ENCODE peak calls at places on chromosomes 4 and X, in four cellular contexts. O, I, N and R are unnamed samples.

GRCh38 chr4:8907596-8908205 is 36.1 kb upstream of the HMX1 start:
- DNase-seq in O (no peak), N (no peak), I (no peak), R (no peak)

GRCh38 chrX:150429577-150429976 is 66.5 kb downstream of the MAMLD1 start:
- DNase-seq in N (no peak), O (no peak), I (no peak), R (no peak)

GRCh38 chr4:182245541-182246245 is 2.5 kb downstream of the TENM3 start:
- DNase-seq in O (no peak), N (no peak), I (no peak), R (no peak)

GRCh38 chr4:2266181-2266580 is 4.3 kb upstream of the MXD4 start:
- DNase-seq in I (no peak), O (no peak), N (no peak), R (no peak)

GRCh38 chrX:152915541-152916241 is 17.8 kb downstream of the ZNF185 start:
- DNase-seq in N (peak), O (peak), I (peak), R (peak)

GRCh38 chr4:186249785-186250739 is 15.9 kb upstream of the F11 start:
- DNase-seq in O (no peak), N (no peak), I (no peak), R (no peak)

GRCh38 chr4:72473434-72473900 is 95.6 kb downstream of the ADAMTS3 start:
- DNase-seq in O (no peak), N (peak), I (no peak), R (no peak)

GRCh38 chr4:112604590-112604989 is 32.1 kb downstream of the ZGRF1 start:
- DNase-seq in O (peak), I (peak), N (peak), R (peak)

GRCh38 chr4:67393699-67394281 is 151.5 kb downstream of the CENPC start:
- DNase-seq in N (peak), O (peak), I (peak), R (no peak)

GRCh38 chr4:114997596-114997995 is 115.8 kb downstream of the NDST4 start:
- DNase-seq in I (no peak), O (no peak), N (no peak), R (no peak)

GRCh38 chr4:142846729-142847606 is 867 bp upstream of the INPP4B start:
- DNase-seq in N (no peak), O (peak), I (peak), R (no peak)

GRCh38 chr4:124018383-124019317 is 622.1 kb downstream of the SPRY1 start:
- DNase-seq in N (no peak), I (no peak), O (peak), R (no peak)

GRCh38 chr4:16225996-16226815 is at the start of gene TAPT1:
- DNase-seq in O (no peak), N (peak), I (no peak), R (no peak)

GRCh38 chr4:8176547-8177399 is 18.2 kb upstream of the ABLIM2 start:
- DNase-seq in I (peak), O (peak), N (peak), R (peak)

GRCh38 chr4:161320377-161320776 is 843.4 kb downstream of the FSTL5 start:
- DNase-seq in I (peak), N (no peak), O (peak), R (peak)

GRCh38 chr4:46389301-46389761 is 597 bp downstream of the GABRA2 start:
- DNase-seq in I (no peak), N (no peak), O (peak), R (peak)

GRCh38 chr4:40003986-40004385 is 26.3 kb upstream of the PDS5A start:
- DNase-seq in I (no peak), N (no peak), O (no peak), R (no peak)

GRCh38 chrX:105273326-105273725 is 52.8 kb upstream of the TEX13A start:
- DNase-seq in O (no peak), I (no peak), N (no peak), R (no peak)

GRCh38 chr4:57109847-57110634 is at the start of gene IGFBP7:
- DNase-seq in I (no peak), N (peak), O (no peak), R (no peak)

GRCh38 chr4:183455431-183456145 is 11.2 kb downstream of the CDKN2AIP start:
- DNase-seq in N (no peak), I (no peak), O (no peak), R (no peak)

GRCh38 chrX:106168107-106168506 is at the start of gene PWWP3B:
- DNase-seq in N (no peak), I (peak), O (no peak), R (no peak)

GRCh38 chrX:141341341-141341740 is 99.0 kb upstream of the SPANXC start:
- DNase-seq in O (no peak), N (no peak), I (no peak), R (no peak)

DNA sequence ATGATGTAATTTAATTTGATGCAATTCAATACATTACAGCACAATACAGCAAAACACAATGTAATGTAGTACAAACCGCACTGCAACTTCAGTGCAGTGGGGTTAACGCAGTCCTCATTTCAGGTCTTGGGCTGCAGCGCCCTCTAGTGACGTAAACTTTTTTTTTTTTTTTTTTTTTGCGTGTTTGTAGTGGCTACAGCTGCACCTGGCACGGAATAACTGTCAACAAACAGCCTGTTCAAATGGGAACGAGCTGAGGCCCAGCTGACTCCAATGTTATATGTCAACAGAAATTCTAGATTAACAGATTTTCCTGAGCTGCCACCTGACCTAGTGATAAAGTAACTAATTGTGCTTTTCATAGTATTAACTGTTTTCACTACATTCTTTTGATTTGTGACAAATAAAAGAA is 33.5 kb upstream of the RASSF6 start:
- DNase-seq in I (peak), O (peak), N (peak), R (no peak)
- TF ChIP-seq SRF in I (no peak), O (no peak), N (no peak), R (no peak)

DNA sequence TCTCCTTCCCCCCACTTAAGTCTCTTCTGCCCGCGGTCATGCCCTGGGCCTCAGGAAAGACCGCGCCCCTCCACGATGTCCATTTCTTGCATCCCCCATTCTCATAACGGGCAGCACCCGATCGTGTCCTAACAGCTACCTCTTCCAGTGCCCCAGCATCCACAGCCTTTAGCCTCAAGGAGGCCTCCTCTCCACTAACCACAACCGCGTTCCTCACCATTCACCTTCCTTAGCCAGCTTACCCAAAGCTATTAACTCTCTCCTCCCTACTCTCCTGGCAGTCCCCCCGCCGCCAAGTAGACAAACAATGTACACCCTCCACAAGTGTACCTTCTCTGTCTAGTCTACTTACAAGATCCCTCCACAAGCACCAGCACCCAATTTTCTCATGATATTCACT is 58.6 kb upstream of the PAGE5 start:
- DNase-seq in O (no peak), N (no peak), I (no peak), R (no peak)
- TF ChIP-seq SRF in O (no peak), N (no peak), I (no peak), R (no peak)

GRCh38 chr4:139582044-139582443 is 26.0 kb upstream of the SETD7 start:
- DNase-seq in O (no peak), N (no peak), I (no peak), R (no peak)
- TF ChIP-seq SRF in O (no peak), N (no peak), I (no peak), R (no peak)

GRCh38 chr4:100497729-100498250 is 20.0 kb downstream of the EMCN start:
- DNase-seq in N (no peak), I (no peak), O (no peak), R (no peak)
- TF ChIP-seq SRF in N (no peak), I (no peak), O (no peak), R (no peak)

GRCh38 chr4:147547314-147548056 is 66.6 kb downstream of the EDNRA start:
- DNase-seq in N (no peak), O (peak), I (no peak), R (no peak)
- TF ChIP-seq SRF in N (no peak), O (no peak), I (no peak), R (no peak)

GRCh38 chr4:122921300-122921699 is 1.1 kb downstream of the NUDT6 start:
- DNase-seq in N (no peak), O (no peak), I (no peak), R (no peak)

GRCh38 chr4:122917731-122918130 is 4.7 kb downstream of the NUDT6 start:
- DNase-seq in O (no peak), I (no peak), N (no peak), R (no peak)

GRCh38 chr4:122920473-122920872 is 1.9 kb downstream of the NUDT6 start:
- DNase-seq in I (no peak), O (no peak), N (no peak), R (no peak)

GRCh38 chr4:122922877-122923511 is 597 bp upstream of the NUDT6 start:
- DNase-seq in N (peak), I (peak), O (peak), R (no peak)

DNA sequence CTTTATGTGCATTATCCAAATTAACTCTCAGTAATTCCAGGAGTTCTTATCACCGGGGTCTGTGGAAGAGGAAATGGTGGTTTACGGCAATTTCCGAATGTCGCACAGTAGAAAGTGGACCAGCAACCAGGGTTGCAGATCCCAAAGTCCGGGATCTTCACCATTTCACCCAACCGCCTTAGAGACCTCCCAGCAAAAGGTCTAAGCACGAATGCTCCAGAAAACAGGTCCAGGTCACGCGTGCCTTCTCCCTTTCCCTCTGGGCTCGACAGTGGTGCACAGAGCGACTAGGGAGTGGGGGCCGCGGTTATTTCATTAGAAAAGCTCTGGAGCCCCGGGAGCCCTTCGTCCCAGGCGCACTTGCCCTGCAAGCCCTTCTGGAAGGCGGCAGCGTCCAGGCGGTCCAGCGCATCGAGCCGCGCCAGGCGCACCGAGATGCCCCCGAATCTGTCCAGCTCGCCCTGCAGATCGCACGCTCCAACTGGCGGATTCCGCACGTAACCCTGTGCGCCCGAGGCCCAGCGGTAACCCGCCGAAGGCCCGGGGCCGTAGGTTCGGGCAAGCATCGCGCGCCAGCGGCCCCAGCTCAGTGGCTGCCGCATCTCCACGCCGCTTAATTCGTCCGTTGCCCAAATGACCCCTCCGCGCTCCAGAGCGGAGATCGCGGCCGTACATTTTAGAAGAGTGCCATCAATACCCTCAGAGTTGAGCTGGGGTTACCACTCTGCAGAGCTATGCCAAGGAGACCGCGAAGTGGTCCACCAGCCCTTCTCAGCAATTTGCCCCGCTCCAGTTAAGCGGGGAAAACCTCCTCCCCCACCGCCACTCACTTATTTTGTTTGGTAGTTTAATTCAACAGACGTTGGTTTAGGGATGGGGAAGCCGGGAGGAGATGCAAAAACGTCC is at the start of gene NUDT6:
- DNase-seq in O (peak), N (peak), I (no peak), R (peak)
- TF ChIP-seq SRF in O (no peak), N (no peak), I (no peak), R (no peak)

DNA sequence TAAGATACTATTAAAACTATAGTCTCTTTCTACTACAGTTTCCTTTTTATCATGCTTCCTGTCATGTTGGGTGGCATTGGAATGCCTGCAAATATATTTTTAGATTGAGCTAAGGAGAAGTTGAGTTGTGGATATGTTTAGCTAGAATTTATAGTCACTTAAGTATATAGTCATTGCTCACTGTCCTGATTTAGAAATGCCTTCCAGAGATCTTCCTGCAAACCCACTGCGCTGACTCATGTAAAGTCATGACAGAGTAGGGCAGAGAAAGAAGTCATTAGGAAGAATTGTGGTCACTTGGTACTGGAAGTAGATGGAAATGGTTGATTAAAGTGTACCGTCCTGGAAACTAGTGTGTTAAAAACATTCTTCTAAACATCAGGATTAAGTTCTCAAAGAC is 490.3 kb upstream of the PABPC4L start:
- DNase-seq in I (no peak), O (no peak), N (no peak), R (no peak)
- TF ChIP-seq SRF in I (no peak), O (no peak), N (no peak), R (no peak)

GRCh38 chrX:1351981-1352714 is 15.6 kb downstream of the IL3RA start:
- DNase-seq in N (no peak), I (no peak), O (no peak), R (no peak)
- TF ChIP-seq SRF in N (no peak), I (no peak), O (no peak), R (no peak)

GRCh38 chr4:152556814-152557213 is 20.9 kb upstream of the FBXW7 start:
- DNase-seq in O (no peak), I (no peak), N (no peak), R (no peak)

GRCh38 chr4:152559641-152560040 is 23.7 kb upstream of the FBXW7 start:
- DNase-seq in O (no peak), I (no peak), N (no peak), R (no peak)

GRCh38 chr4:152554742-152555141 is 18.9 kb upstream of the FBXW7 start:
- DNase-seq in O (no peak), I (no peak), N (no peak), R (no peak)

DNA sequence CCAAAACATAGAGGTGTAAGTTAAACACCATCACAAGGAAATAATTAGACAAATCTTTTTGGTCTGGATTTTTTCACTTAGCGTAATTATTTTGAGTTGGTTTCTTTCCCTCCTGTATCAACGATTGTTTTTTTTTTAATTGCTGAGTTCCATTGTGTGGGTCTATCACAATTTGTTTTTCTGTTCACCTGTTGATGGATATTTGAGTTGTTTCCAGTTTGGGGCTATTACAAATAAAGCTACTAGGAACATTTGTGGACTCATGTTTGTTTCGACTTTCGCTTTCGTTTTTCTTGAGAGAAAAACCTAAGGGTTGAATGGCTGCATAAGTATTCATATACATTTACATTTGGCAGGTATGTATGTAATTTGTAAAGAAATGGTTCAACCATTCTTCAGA is 20.4 kb upstream of the FBXW7 start:
- DNase-seq in O (no peak), N (no peak), I (no peak), R (no peak)
- TF ChIP-seq SRF in O (no peak), N (no peak), I (no peak), R (no peak)

GRCh38 chrX:68652327-68652930 is 5.0 kb downstream of the STARD8 start:
- DNase-seq in I (no peak), O (no peak), N (no peak), R (no peak)
- TF ChIP-seq SRF in I (no peak), O (no peak), N (no peak), R (no peak)